ENCODE peak calls at places on chromosomes 7 and 10, in nine cellular contexts. K is heart right ventricle; A is HCT116; V is heart left ventricle; J is H9; P is brain microvascular endothelial cell; G is tibial artery; T is colonic mucosa; X is CD8-positive, alpha-beta T cell. C is an unnamed sample. For H3K27me3, the result is how much of the 10 kb centered on the place peaks cover.

GRCh38 chr7:153510674-153511073 is 541.5 kb upstream of the DPP6 start:
- DNase-seq in V (no peak), G (no peak), X (no peak), J (no peak), T (no peak), P (no peak), A (no peak), K (no peak), C (no peak)

GRCh38 chr7:94374231-94374630 is 20.5 kb upstream of the COL1A2 start:
- DNase-seq in J (peak), P (peak), T (peak), K (peak), X (no peak), A (no peak), V (peak), G (peak), C (peak)

GRCh38 chr10:2994562-2994961 is 72.8 kb upstream of the PFKP start:
- DNase-seq in X (no peak), P (no peak), J (no peak), G (no peak), V (no peak), T (no peak), A (no peak), K (no peak), C (no peak)

GRCh38 chr7:114678116-114678515 is 243.8 kb upstream of the MDFIC start:
- DNase-seq in A (no peak), P (no peak), V (no peak), G (no peak), X (no peak), J (no peak), T (no peak), K (no peak), C (no peak)

GRCh38 chr10:60921631-60922030 is 22.4 kb downstream of the RHOBTB1 start:
- DNase-seq in X (no peak), V (no peak), J (no peak), A (no peak), G (no peak), T (no peak), K (no peak), P (no peak), C (no peak)

GRCh38 chr10:119312241-119312640 is 104.9 kb downstream of the GRK5 start:
- DNase-seq in V (no peak), T (no peak), K (no peak), J (no peak), P (no peak), X (no peak), A (no peak), G (no peak), C (no peak)

GRCh38 chr10:110151467-110151866 is 55.9 kb upstream of the MXI1 start:
- DNase-seq in A (no peak), G (no peak), P (no peak), J (no peak), V (no peak), T (peak), X (no peak), K (no peak), C (no peak)

GRCh38 chr7:142581341-142581740 is 167.9 kb upstream of the PRSS1 start:
- DNase-seq in K (no peak), V (no peak), A (no peak), P (no peak), J (no peak), G (no peak), X (no peak), T (no peak), C (no peak)

GRCh38 chr10:5943536-5943935 is 33.8 kb downstream of the IL15RA start:
- DNase-seq in X (no peak), P (no peak), T (no peak), J (peak), K (peak), G (peak), V (peak), A (no peak), C (peak)

GRCh38 chr7:82594665-82595064 is 151.1 kb upstream of the CACNA2D1 start:
- DNase-seq in A (no peak), K (no peak), X (no peak), T (no peak), J (no peak), P (no peak), V (no peak), G (no peak), C (no peak)

GRCh38 chr10:3178070-3178469 is 5.5 kb upstream of the PITRM1 start:
- DNase-seq in K (no peak), J (no peak), G (no peak), V (no peak), P (no peak), A (no peak), X (no peak), T (no peak), C (no peak)

GRCh38 chr10:97849491-97850402 is at the start of gene GOLGA7B:
- DNase-seq in P (no peak), T (peak), G (no peak), J (peak), X (peak), A (no peak), K (no peak), V (no peak), C (no peak)

GRCh38 chr7:151199196-151199874 is 11.0 kb downstream of the H2BK1 start:
- DNase-seq in X (no peak), P (no peak), A (no peak), K (no peak), J (peak), G (no peak), T (no peak), V (no peak), C (no peak)

GRCh38 chr7:111853231-111853990 is 291.1 kb upstream of the IMMP2L start:
- DNase-seq in K (no peak), P (no peak), A (no peak), T (no peak), X (no peak), G (no peak), J (peak), V (no peak), C (no peak)

GRCh38 chr7:129786179-129786514 is 166.6 kb downstream of the UBE2H start:
- DNase-seq in K (no peak), J (no peak), P (no peak), X (no peak), A (no peak), G (no peak), V (no peak), T (no peak), C (no peak)

GRCh38 chr7:129785457-129786178 is 167.1 kb downstream of the UBE2H start:
- DNase-seq in A (no peak), X (no peak), P (no peak), J (no peak), G (no peak), V (no peak), K (no peak), T (no peak), C (no peak)

GRCh38 chr7:129788993-129789392 is 163.8 kb downstream of the UBE2H start:
- DNase-seq in G (no peak), J (no peak), P (no peak), K (no peak), A (no peak), X (no peak), V (no peak), T (no peak), C (no peak)

GRCh38 chr7:129784783-129785456 is 167.8 kb downstream of the UBE2H start:
- DNase-seq in P (no peak), A (no peak), V (no peak), T (no peak), X (no peak), J (peak), K (no peak), G (no peak), C (no peak)

DNA sequence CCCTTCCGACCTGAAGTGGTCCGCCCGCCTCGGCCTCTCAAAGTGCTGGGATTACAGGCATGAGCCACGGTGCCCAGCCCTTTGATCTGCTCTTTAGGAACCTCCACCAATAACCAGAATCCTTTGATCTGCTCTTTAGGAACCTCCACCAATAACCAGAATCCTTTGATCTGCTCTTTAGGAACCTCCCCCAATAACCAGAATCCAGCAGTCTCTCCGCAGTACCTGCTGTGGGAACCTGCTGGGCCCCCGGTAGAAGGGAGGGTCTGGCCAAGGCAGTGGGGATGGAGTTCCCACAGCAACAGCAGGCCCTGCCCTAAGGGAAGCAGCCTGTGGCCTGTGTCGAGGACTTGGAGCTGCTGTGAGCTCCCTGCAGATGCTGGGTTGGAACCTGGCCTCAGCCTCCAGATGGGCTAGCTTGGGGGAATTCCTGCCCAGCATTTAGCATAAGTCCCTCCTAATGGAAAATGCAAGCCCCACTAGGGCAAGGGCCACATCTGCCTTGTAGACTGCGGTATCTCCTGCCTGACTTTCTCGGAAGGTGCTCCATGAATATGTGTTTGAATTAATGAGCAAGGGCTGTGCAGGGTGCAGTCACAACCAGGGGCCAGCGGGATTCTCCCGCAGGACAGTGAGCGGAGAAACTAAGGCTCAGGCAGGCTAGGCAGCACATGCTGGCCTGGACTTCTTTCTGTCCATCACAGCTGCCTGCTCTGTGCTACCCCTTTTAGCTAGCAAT is 165.8 kb downstream of the UBE2H start:
- DNase-seq in K (no peak), G (no peak), V (no peak), A (no peak), X (no peak), J (peak), T (no peak), P (no peak), C (no peak)
- H3K27me3 ChIP-seq in K (half or more), G (under half), V (half or more), A (under half), X (under half), J (half or more), T (half or more), P (half or more), C (half or more)

DNA sequence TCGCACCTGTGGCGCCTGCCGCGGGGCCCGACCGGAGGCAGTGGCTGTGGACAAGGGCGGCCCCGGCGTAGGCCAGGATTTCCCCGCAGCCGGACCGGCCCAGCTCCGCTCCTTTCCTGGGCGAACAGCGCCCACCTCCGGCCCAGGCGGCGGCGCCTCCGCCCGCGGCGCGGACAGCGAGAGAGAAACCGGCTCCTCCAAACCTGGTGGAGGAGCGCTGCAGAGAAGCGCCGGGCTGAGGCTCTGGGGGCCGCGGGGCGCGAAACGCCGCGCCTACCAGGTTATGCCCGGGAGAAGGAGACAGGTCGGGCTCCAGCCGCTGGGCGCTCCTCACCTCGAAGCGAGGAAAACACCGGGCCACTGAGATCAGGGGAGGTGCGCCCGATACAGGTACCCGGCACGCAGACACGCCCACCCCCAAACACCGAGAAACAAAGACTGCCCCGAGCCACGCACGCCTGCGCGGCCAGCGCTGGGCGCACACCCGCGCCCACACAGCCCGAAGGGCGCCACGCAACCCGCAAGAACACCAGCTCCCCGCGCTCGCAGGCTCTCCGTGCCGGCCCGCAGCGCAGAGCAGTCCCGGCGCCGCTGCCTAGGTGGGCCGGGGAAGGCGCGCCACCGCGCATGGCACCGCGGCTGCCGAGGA is 3.3 kb downstream of the GRID1 start:
- DNase-seq in T (no peak), X (no peak), A (no peak), G (peak), V (no peak), K (no peak), P (no peak), J (peak), C (peak)
- H3K27me3 ChIP-seq in T (half or more), X (under half), A (under half), G (under half), V (under half), K (half or more), P (half or more), J (under half), C (under half)

DNA sequence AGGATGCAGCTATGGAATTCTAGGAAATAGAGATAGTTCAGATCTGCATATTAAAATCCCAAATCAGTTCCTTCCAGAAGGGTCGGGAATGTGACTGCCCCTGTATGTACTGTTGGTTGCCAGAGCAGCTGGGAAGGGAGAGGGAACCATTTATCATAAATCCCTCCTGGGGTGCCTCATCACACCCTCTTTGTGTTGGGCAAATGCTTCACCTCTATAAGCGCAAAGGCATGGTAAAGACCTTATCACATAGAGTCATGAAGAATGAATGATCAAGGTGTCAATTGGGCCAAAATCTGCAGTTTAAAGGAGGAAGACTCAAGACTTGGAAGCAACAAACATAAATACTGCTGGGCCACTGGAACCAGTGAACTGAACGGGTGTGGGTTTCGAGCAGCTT is 65.0 kb downstream of the FRMD4A start:
- DNase-seq in X (no peak), K (no peak), P (no peak), G (no peak), A (no peak), J (no peak), V (no peak), T (no peak), C (no peak)
- H3K27me3 ChIP-seq in X (under half), K (under half), P (under half), G (under half), A (half or more), J (under half), V (under half), T (under half), C (under half)

DNA sequence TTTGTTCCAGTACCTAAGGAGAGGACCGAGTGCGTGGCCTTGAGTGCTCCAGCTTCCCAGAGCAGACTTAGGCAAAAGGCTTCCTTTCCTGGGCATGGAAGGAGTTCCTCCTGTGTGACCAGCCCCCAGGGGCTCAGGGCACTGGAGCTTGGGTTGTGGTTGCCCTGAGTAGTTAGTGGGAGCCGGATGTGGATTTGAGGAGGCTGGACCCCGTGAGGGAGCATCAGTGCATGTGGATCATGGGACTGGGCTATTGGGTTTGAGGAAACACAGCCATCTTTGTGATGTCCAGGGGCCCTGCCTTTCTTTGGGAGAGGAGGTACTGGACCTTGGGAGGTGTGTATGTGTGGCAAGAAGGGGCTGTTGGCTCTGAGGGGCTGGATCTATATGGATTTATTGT is 8.4 kb downstream of the LRMDA start:
- DNase-seq in A (no peak), V (no peak), J (no peak), T (no peak), P (no peak), G (no peak), K (no peak), X (no peak), C (no peak)
- H3K27me3 ChIP-seq in A (under half), V (under half), J (under half), T (under half), P (under half), G (under half), K (under half), X (under half), C (under half)

GRCh38 chr7:101398631-101399289 is 36.1 kb downstream of the COL26A1 start:
- DNase-seq in A (no peak), P (no peak), V (no peak), G (no peak), K (no peak), T (no peak), X (no peak), J (no peak), C (no peak)

GRCh38 chr7:101399759-101400158 is 37.1 kb downstream of the COL26A1 start:
- DNase-seq in P (no peak), X (no peak), A (no peak), V (no peak), J (no peak), G (no peak), T (no peak), K (no peak), C (no peak)

GRCh38 chr7:101397770-101398324 is 35.2 kb downstream of the COL26A1 start:
- DNase-seq in K (no peak), X (no peak), A (no peak), T (no peak), V (no peak), J (no peak), P (no peak), G (no peak), C (no peak)

GRCh38 chr7:101395376-101395775 is 32.7 kb downstream of the COL26A1 start:
- DNase-seq in V (no peak), K (no peak), J (no peak), T (no peak), X (no peak), A (no peak), G (no peak), P (no peak), C (no peak)

GRCh38 chr7:101397243-101397642 is 34.6 kb downstream of the COL26A1 start:
- DNase-seq in J (no peak), P (no peak), G (no peak), T (no peak), K (no peak), V (no peak), X (no peak), A (no peak), C (no peak)
- H3K27me3 ChIP-seq in J (under half), P (under half), G (under half), T (under half), K (under half), V (under half), X (under half), A (under half), C (under half)

DNA sequence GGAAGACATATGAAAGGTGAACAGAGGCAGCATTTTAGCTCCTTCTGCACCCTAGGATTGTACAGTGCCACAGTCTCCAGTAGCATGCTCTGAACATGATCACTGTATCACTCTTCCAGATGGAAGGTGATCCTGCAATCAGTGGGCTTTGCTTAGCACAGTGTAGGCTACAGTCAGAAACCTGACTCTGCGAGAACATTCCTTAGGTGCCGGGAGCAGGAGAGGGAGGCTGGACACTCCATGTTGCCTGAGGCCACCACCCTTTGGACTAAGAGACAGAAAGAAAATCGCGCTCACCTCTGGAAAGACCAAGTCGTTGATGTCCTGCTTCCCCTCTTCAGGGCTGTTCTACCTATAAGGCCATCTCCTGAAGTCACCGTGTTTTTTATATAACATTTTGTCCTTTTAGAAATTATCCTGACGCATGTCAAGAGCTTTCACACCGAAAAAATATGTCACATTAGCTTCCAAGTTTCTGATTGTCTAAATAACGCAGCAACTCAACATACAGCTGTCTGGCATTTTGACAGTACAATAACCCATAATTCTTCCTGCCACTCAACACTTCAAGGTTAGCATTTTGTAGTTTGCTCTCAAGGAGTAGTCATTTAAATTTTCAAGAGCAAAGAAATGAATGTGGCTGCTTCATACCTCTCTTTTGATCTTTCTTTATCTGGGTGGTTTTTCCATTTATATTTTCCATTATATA is 563.1 kb downstream of the LRMDA start:
- DNase-seq in T (no peak), X (no peak), P (no peak), J (no peak), G (no peak), A (no peak), K (no peak), V (no peak), C (no peak)
- H3K27me3 ChIP-seq in T (under half), X (under half), P (under half), J (under half), G (under half), A (under half), K (under half), V (under half), C (under half)

C was measured in gastrocnemius medialis.